ENCODE peak calls at places on chromosomes 1 and 21, in six cellular contexts. One of them, this sample, is unnamed.
A peak's percentile ranks its signal among the peaks of the same experiment; 100 is the strongest.

GRCh38 chr1:12177999-12178441 is 11.2 kb downstream of the TNFRSF1B start:
- DNase-seq in mesenchymal stem cell: peak; percentile 94
- DNase-seq in neuronal stem cell: no peak
- DNase-seq in H9: peak; percentile 46
- DNase-seq in trophoblast cell: peak; percentile 46
- DNase-seq in H1: no peak
- DNase-seq in this sample: peak; percentile 93

GRCh38 chr1:202085682-202086373 is 36.9 kb upstream of the GPR37L1 start:
- DNase-seq in neuronal stem cell: no peak
- DNase-seq in mesenchymal stem cell: peak; percentile 42
- DNase-seq in trophoblast cell: no peak
- DNase-seq in H1: no peak
- DNase-seq in H9: peak; percentile 73
- DNase-seq in this sample: peak; percentile 35

GRCh38 chr1:7284839-7285435 is 486.2 kb upstream of the VAMP3 start:
- DNase-seq in trophoblast cell: no peak
- DNase-seq in H1: no peak
- DNase-seq in neuronal stem cell: no peak
- DNase-seq in mesenchymal stem cell: no peak
- DNase-seq in H9: no peak
- DNase-seq in this sample: peak; percentile 59

GRCh38 chr1:1211541-1212511 is 2.1 kb downstream of the TNFRSF4 start:
- DNase-seq in neuronal stem cell: no peak
- DNase-seq in trophoblast cell: no peak
- DNase-seq in mesenchymal stem cell: no peak
- DNase-seq in H9: no peak
- DNase-seq in H1: no peak
- DNase-seq in this sample: no peak

GRCh38 chr1:174077755-174078490 is 55.8 kb upstream of the RC3H1 start:
- DNase-seq in trophoblast cell: peak; percentile 52
- DNase-seq in mesenchymal stem cell: no peak
- DNase-seq in neuronal stem cell: no peak
- DNase-seq in H1: no peak
- DNase-seq in H9: peak; percentile 37
- DNase-seq in this sample: no peak

GRCh38 chr1:155261401-155261887 is 716 bp downstream of the SCAMP3 start:
- DNase-seq in H9: no peak
- DNase-seq in trophoblast cell: no peak
- DNase-seq in H1: no peak
- DNase-seq in mesenchymal stem cell: no peak
- DNase-seq in neuronal stem cell: no peak
- DNase-seq in this sample: peak; percentile 15

GRCh38 chr1:54410359-54410758 is 4.2 kb upstream of the SSBP3 start:
- DNase-seq in H1: no peak
- DNase-seq in mesenchymal stem cell: no peak
- DNase-seq in neuronal stem cell: no peak
- DNase-seq in trophoblast cell: no peak
- DNase-seq in H9: no peak
- DNase-seq in this sample: no peak

GRCh38 chr21:42862774-42863503 is 16.4 kb downstream of the WDR4 start:
- DNase-seq in H1: no peak
- DNase-seq in mesenchymal stem cell: no peak
- DNase-seq in trophoblast cell: no peak
- DNase-seq in H9: peak; percentile 69
- DNase-seq in neuronal stem cell: no peak
- DNase-seq in this sample: no peak

GRCh38 chr1:232450626-232451025 is 179.3 kb downstream of the SIPA1L2 start:
- DNase-seq in neuronal stem cell: no peak
- DNase-seq in H1: no peak
- DNase-seq in trophoblast cell: no peak
- DNase-seq in H9: no peak
- DNase-seq in mesenchymal stem cell: no peak
- DNase-seq in this sample: peak; percentile 45

GRCh38 chr21:25710550-25710949 is 24.2 kb downstream of the ATP5PF start:
- DNase-seq in trophoblast cell: no peak
- DNase-seq in H9: no peak
- DNase-seq in H1: no peak
- DNase-seq in mesenchymal stem cell: no peak
- DNase-seq in neuronal stem cell: no peak
- DNase-seq in this sample: no peak

GRCh38 chr21:16589046-16589445 is 859.3 kb downstream of the USP25 start:
- DNase-seq in neuronal stem cell: no peak
- DNase-seq in mesenchymal stem cell: no peak
- DNase-seq in H1: no peak
- DNase-seq in H9: no peak
- DNase-seq in trophoblast cell: no peak
- DNase-seq in this sample: no peak

GRCh38 chr1:109188776-109189175 is 24.9 kb upstream of the SARS1 start:
- DNase-seq in trophoblast cell: no peak
- DNase-seq in mesenchymal stem cell: no peak
- DNase-seq in H1: no peak
- DNase-seq in neuronal stem cell: no peak
- DNase-seq in H9: no peak
- DNase-seq in this sample: no peak

GRCh38 chr1:32454726-32455125 is 10.1 kb upstream of the ZBTB8B start:
- DNase-seq in H9: no peak
- DNase-seq in trophoblast cell: no peak
- DNase-seq in mesenchymal stem cell: no peak
- DNase-seq in neuronal stem cell: no peak
- DNase-seq in H1: no peak
- DNase-seq in this sample: no peak

GRCh38 chr1:223840254-223840653 is 5.5 kb downstream of the TP53BP2 start:
- DNase-seq in H9: no peak
- DNase-seq in mesenchymal stem cell: no peak
- DNase-seq in H1: no peak
- DNase-seq in neuronal stem cell: no peak
- DNase-seq in trophoblast cell: no peak
- DNase-seq in this sample: no peak

GRCh38 chr1:88462481-88463261 is 221.4 kb upstream of the PKN2 start:
- DNase-seq in H9: peak; percentile 60
- DNase-seq in trophoblast cell: peak; percentile 7
- DNase-seq in neuronal stem cell: peak; percentile 50
- DNase-seq in mesenchymal stem cell: peak; percentile 28
- DNase-seq in H1: no peak
- DNase-seq in this sample: peak; percentile 17

GRCh38 chr1:171434717-171435346 is 50.5 kb upstream of the PRRC2C start:
- DNase-seq in H9: no peak
- DNase-seq in H1: no peak
- DNase-seq in mesenchymal stem cell: peak; percentile 83
- DNase-seq in neuronal stem cell: no peak
- DNase-seq in trophoblast cell: peak; percentile 59
- DNase-seq in this sample: peak; percentile 84

GRCh38 chr1:24384251-24385090 is 29.1 kb downstream of the STPG1 start:
- DNase-seq in H9: no peak
- DNase-seq in mesenchymal stem cell: peak; percentile 96
- DNase-seq in neuronal stem cell: no peak
- DNase-seq in trophoblast cell: no peak
- DNase-seq in H1: no peak
- DNase-seq in this sample: peak; percentile 86
- H3K9ac ChIP-seq in H9: no peak overlapping the region
- H3K9ac ChIP-seq in mesenchymal stem cell: peak overlapping the region; percentile 38
- H3K9ac ChIP-seq in neuronal stem cell: no peak overlapping the region
- H3K9ac ChIP-seq in trophoblast cell: no peak overlapping the region
- H3K9ac ChIP-seq in H1: no peak overlapping the region
- H3K9ac ChIP-seq in this sample: peak overlapping the region; percentile 15

GRCh38 chr1:110494522-110495406 is 24.2 kb downstream of the KCNA10 start:
- DNase-seq in trophoblast cell: no peak
- DNase-seq in neuronal stem cell: no peak
- DNase-seq in H9: peak; percentile 61
- DNase-seq in mesenchymal stem cell: no peak
- DNase-seq in H1: no peak
- DNase-seq in this sample: peak; percentile 8

GRCh38 chr1:110493059-110493458 is 25.9 kb downstream of the KCNA10 start:
- DNase-seq in trophoblast cell: no peak
- DNase-seq in mesenchymal stem cell: no peak
- DNase-seq in H9: no peak
- DNase-seq in H1: no peak
- DNase-seq in neuronal stem cell: no peak
- DNase-seq in this sample: no peak

GRCh38 chr1:110495926-110496600 is 22.9 kb downstream of the KCNA10 start:
- DNase-seq in H1: peak; percentile 58
- DNase-seq in neuronal stem cell: peak; percentile 81
- DNase-seq in mesenchymal stem cell: peak; percentile 73
- DNase-seq in H9: peak; percentile 68
- DNase-seq in trophoblast cell: peak; percentile 81
- DNase-seq in this sample: peak; percentile 71

GRCh38 chr1:110492573-110492972 is 26.4 kb downstream of the KCNA10 start:
- DNase-seq in trophoblast cell: no peak
- DNase-seq in H9: no peak
- DNase-seq in neuronal stem cell: no peak
- DNase-seq in H1: no peak
- DNase-seq in mesenchymal stem cell: no peak
- DNase-seq in this sample: no peak

GRCh38 chr1:110494036-110494435 is 24.9 kb downstream of the KCNA10 start:
- DNase-seq in trophoblast cell: no peak
- DNase-seq in mesenchymal stem cell: no peak
- DNase-seq in H1: no peak
- DNase-seq in neuronal stem cell: no peak
- DNase-seq in H9: no peak
- DNase-seq in this sample: no peak
- H4K91ac ChIP-seq in trophoblast cell: no peak overlapping the region
- H4K91ac ChIP-seq in mesenchymal stem cell: no peak overlapping the region
- H4K91ac ChIP-seq in H1: no peak overlapping the region
- H4K91ac ChIP-seq in neuronal stem cell: no peak overlapping the region
- H4K91ac ChIP-seq in H9: no peak overlapping the region
- H4K91ac ChIP-seq in this sample: no peak overlapping the region

GRCh38 chr1:112808861-112809684 is 93.9 kb upstream of the PPM1J start:
- DNase-seq in neuronal stem cell: peak; percentile 58
- DNase-seq in H1: no peak
- DNase-seq in H9: peak; percentile 88
- DNase-seq in mesenchymal stem cell: peak; percentile 75
- DNase-seq in trophoblast cell: peak; percentile 70
- DNase-seq in this sample: peak; percentile 57
- H3K9ac ChIP-seq in neuronal stem cell: no peak overlapping the region
- H3K9ac ChIP-seq in H1: no peak overlapping the region
- H3K9ac ChIP-seq in H9: no peak overlapping the region
- H3K9ac ChIP-seq in mesenchymal stem cell: no peak overlapping the region
- H3K9ac ChIP-seq in trophoblast cell: no peak overlapping the region
- H3K9ac ChIP-seq in this sample: no peak overlapping the region

GRCh38 chr1:209704584-209704983 is at the start of gene HSD11B1:
- DNase-seq in H1: no peak
- DNase-seq in mesenchymal stem cell: peak; percentile 90
- DNase-seq in trophoblast cell: no peak
- DNase-seq in neuronal stem cell: no peak
- DNase-seq in H9: no peak
- DNase-seq in this sample: peak; percentile 83
- H4K91ac ChIP-seq in H1: no peak within 1 kb of the TSS
- H4K91ac ChIP-seq in mesenchymal stem cell: no peak within 1 kb of the TSS
- H4K91ac ChIP-seq in trophoblast cell: no peak within 1 kb of the TSS
- H4K91ac ChIP-seq in neuronal stem cell: no peak within 1 kb of the TSS
- H4K91ac ChIP-seq in H9: no peak within 1 kb of the TSS
- H4K91ac ChIP-seq in this sample: no peak within 1 kb of the TSS

DNA sequence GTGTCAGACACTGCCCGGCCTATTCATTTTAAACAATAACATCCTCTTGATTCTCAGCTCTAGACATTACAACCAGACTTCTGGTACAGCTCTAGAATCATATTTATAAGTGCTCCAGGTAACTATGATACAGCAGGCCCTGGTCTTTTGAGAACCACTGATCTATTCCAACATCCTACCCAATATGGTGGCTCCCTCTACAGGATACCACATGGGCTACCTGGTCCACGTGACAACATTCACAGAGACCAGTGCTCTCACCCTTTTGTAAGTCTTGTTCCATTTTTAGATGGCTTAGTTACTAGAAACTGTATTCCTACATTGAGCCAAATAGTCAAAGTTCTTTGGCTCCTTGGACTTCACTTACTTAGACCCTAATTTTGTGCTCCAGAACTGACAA is 102.9 kb downstream of the PTPN14 start:
- DNase-seq in H9: peak; percentile 35
- DNase-seq in mesenchymal stem cell: no peak
- DNase-seq in trophoblast cell: no peak
- DNase-seq in H1: no peak
- DNase-seq in neuronal stem cell: no peak
- DNase-seq in this sample: no peak
- H3K9ac ChIP-seq in H9: no peak overlapping the region
- H3K9ac ChIP-seq in mesenchymal stem cell: no peak overlapping the region
- H3K9ac ChIP-seq in trophoblast cell: no peak overlapping the region
- H3K9ac ChIP-seq in H1: no peak overlapping the region
- H3K9ac ChIP-seq in neuronal stem cell: no peak overlapping the region
- H3K9ac ChIP-seq in this sample: no peak overlapping the region